ENCODE peak calls at places on chromosomes 3 and 15, in five cellular contexts. One of them, this sample, is unnamed.

GRCh38 chr3:129449279-129450115 is 9.5 kb downstream of the IFT122 start:
- DNase-seq in kidney epithelial cell: no peak
- DNase-seq in nephron progenitor cell: no peak
- DNase-seq in hepatocyte: no peak
- DNase-seq in esophagus squamous epithelium: no peak
- DNase-seq in this sample: no peak

GRCh38 chr3:45607790-45608189 is 13.2 kb downstream of the LIMD1 start:
- DNase-seq in nephron progenitor cell: no peak
- DNase-seq in esophagus squamous epithelium: no peak
- DNase-seq in kidney epithelial cell: no peak
- DNase-seq in hepatocyte: no peak
- DNase-seq in this sample: no peak

GRCh38 chr15:76945494-76945893 is 13.9 kb downstream of the RCN2 start:
- DNase-seq in kidney epithelial cell: no peak
- DNase-seq in esophagus squamous epithelium: no peak
- DNase-seq in nephron progenitor cell: no peak
- DNase-seq in hepatocyte: no peak
- DNase-seq in this sample: no peak

GRCh38 chr3:183244219-183244618 is 8.8 kb upstream of the B3GNT5 start:
- DNase-seq in nephron progenitor cell: no peak
- DNase-seq in esophagus squamous epithelium: no peak
- DNase-seq in hepatocyte: no peak
- DNase-seq in kidney epithelial cell: no peak
- DNase-seq in this sample: no peak

GRCh38 chr3:66236281-66236680 is 15.5 kb downstream of the SLC25A26 start:
- DNase-seq in esophagus squamous epithelium: no peak
- DNase-seq in nephron progenitor cell: peak
- DNase-seq in hepatocyte: peak
- DNase-seq in kidney epithelial cell: no peak
- DNase-seq in this sample: no peak

GRCh38 chr3:4322635-4323034 is 19.5 kb downstream of the SETMAR start:
- DNase-seq in hepatocyte: peak
- DNase-seq in kidney epithelial cell: no peak
- DNase-seq in nephron progenitor cell: no peak
- DNase-seq in esophagus squamous epithelium: no peak
- DNase-seq in this sample: no peak

GRCh38 chr15:22902981-22903380 is 64.5 kb downstream of the NIPA2 start:
- DNase-seq in hepatocyte: no peak
- DNase-seq in nephron progenitor cell: no peak
- DNase-seq in kidney epithelial cell: no peak
- DNase-seq in esophagus squamous epithelium: no peak
- DNase-seq in this sample: no peak

GRCh38 chr3:168714609-168715240 is 619.0 kb upstream of the GOLIM4 start:
- DNase-seq in nephron progenitor cell: no peak
- DNase-seq in hepatocyte: no peak
- DNase-seq in kidney epithelial cell: no peak
- DNase-seq in esophagus squamous epithelium: no peak
- DNase-seq in this sample: no peak

GRCh38 chr3:115330406-115330805 is 183.3 kb upstream of the ZBTB20 start:
- DNase-seq in nephron progenitor cell: no peak
- DNase-seq in kidney epithelial cell: no peak
- DNase-seq in hepatocyte: no peak
- DNase-seq in esophagus squamous epithelium: no peak
- DNase-seq in this sample: no peak

GRCh38 chr3:4497005-4497692 is 4.0 kb downstream of the ITPR1 start:
- DNase-seq in hepatocyte: no peak
- DNase-seq in nephron progenitor cell: no peak
- DNase-seq in kidney epithelial cell: no peak
- DNase-seq in esophagus squamous epithelium: no peak
- DNase-seq in this sample: no peak

GRCh38 chr15:50119063-50119700 is at the start of gene ATP8B4:
- DNase-seq in esophagus squamous epithelium: no peak
- DNase-seq in nephron progenitor cell: no peak
- DNase-seq in hepatocyte: no peak
- DNase-seq in kidney epithelial cell: no peak
- DNase-seq in this sample: no peak

GRCh38 chr3:105835606-105836005 is 33.2 kb downstream of the CBLB start:
- DNase-seq in kidney epithelial cell: no peak
- DNase-seq in esophagus squamous epithelium: no peak
- DNase-seq in nephron progenitor cell: no peak
- DNase-seq in hepatocyte: no peak
- DNase-seq in this sample: no peak

GRCh38 chr3:109440353-109440752 is 103.0 kb upstream of the DPPA4 start:
- DNase-seq in hepatocyte: no peak
- DNase-seq in nephron progenitor cell: no peak
- DNase-seq in esophagus squamous epithelium: no peak
- DNase-seq in kidney epithelial cell: no peak
- DNase-seq in this sample: no peak